ENCODE peak calls at places on chromosomes 7 and 10, in seven cellular contexts. One of them, this sample, is unnamed. For H3K36me3, the result is how much of the 10 kb centered on the place peaks cover.

GRCh38 chr7:55288070-55288824 is 76.9 kb upstream of the LANCL2 start:
- DNase-seq in upper lobe of left lung: no peak
- DNase-seq in adipocyte: peak
- DNase-seq in neural progenitor cell: no peak
- DNase-seq in IMR-90: no peak
- DNase-seq in suprapubic skin: no peak
- DNase-seq in hepatocyte: no peak
- DNase-seq in this sample: no peak

GRCh38 chr7:132318338-132319318 is 257.6 kb downstream of the PLXNA4 start:
- DNase-seq in upper lobe of left lung: peak
- DNase-seq in adipocyte: peak
- DNase-seq in neural progenitor cell: peak
- DNase-seq in IMR-90: peak
- DNase-seq in suprapubic skin: peak
- DNase-seq in hepatocyte: peak
- DNase-seq in this sample: peak

GRCh38 chr10:113167702-113168101 is 217.7 kb downstream of the TCF7L2 start:
- DNase-seq in upper lobe of left lung: no peak
- DNase-seq in adipocyte: no peak
- DNase-seq in neural progenitor cell: no peak
- DNase-seq in IMR-90: no peak
- DNase-seq in suprapubic skin: no peak
- DNase-seq in hepatocyte: no peak
- DNase-seq in this sample: no peak

GRCh38 chr7:100088621-100089457 is at the start of gene COPS6:
- DNase-seq in upper lobe of left lung: peak
- DNase-seq in adipocyte: peak
- DNase-seq in neural progenitor cell: peak
- DNase-seq in IMR-90: peak
- DNase-seq in suprapubic skin: peak
- DNase-seq in hepatocyte: peak
- DNase-seq in this sample: peak

GRCh38 chr10:70684374-70684773 is 12.1 kb downstream of the ADAMTS14 start:
- DNase-seq in upper lobe of left lung: no peak
- DNase-seq in adipocyte: no peak
- DNase-seq in neural progenitor cell: no peak
- DNase-seq in IMR-90: no peak
- DNase-seq in suprapubic skin: no peak
- DNase-seq in hepatocyte: no peak
- DNase-seq in this sample: no peak

GRCh38 chr7:80841566-80842478 is 77.0 kb downstream of the SEMA3C start:
- DNase-seq in upper lobe of left lung: no peak
- DNase-seq in adipocyte: no peak
- DNase-seq in neural progenitor cell: peak
- DNase-seq in IMR-90: no peak
- DNase-seq in suprapubic skin: no peak
- DNase-seq in hepatocyte: no peak
- DNase-seq in this sample: no peak

GRCh38 chr10:128072941-128073615 is 53.1 kb downstream of the MKI67 start:
- DNase-seq in upper lobe of left lung: no peak
- DNase-seq in adipocyte: no peak
- DNase-seq in neural progenitor cell: no peak
- DNase-seq in IMR-90: no peak
- DNase-seq in suprapubic skin: peak
- DNase-seq in hepatocyte: no peak
- DNase-seq in this sample: no peak

GRCh38 chr10:9786101-9786500 is 1231.6 kb upstream of the CELF2 start:
- DNase-seq in upper lobe of left lung: no peak
- DNase-seq in adipocyte: no peak
- DNase-seq in neural progenitor cell: no peak
- DNase-seq in IMR-90: peak
- DNase-seq in suprapubic skin: no peak
- DNase-seq in hepatocyte: no peak
- DNase-seq in this sample: no peak

GRCh38 chr7:157630301-157630853 is 293.6 kb downstream of the DNAJB6 start:
- DNase-seq in upper lobe of left lung: no peak
- DNase-seq in adipocyte: no peak
- DNase-seq in neural progenitor cell: no peak
- DNase-seq in IMR-90: no peak
- DNase-seq in suprapubic skin: no peak
- DNase-seq in hepatocyte: no peak
- DNase-seq in this sample: no peak

GRCh38 chr10:104809288-104810090 is 168.4 kb downstream of the SORCS3 start:
- DNase-seq in upper lobe of left lung: no peak
- DNase-seq in adipocyte: no peak
- DNase-seq in neural progenitor cell: no peak
- DNase-seq in IMR-90: no peak
- DNase-seq in suprapubic skin: no peak
- DNase-seq in hepatocyte: peak
- DNase-seq in this sample: peak

GRCh38 chr10:72083234-72084093 is 4.9 kb downstream of the SPOCK2 start:
- DNase-seq in upper lobe of left lung: no peak
- DNase-seq in adipocyte: no peak
- DNase-seq in neural progenitor cell: no peak
- DNase-seq in IMR-90: no peak
- DNase-seq in suprapubic skin: no peak
- DNase-seq in hepatocyte: no peak
- DNase-seq in this sample: no peak

GRCh38 chr10:45557275-45557905 is 115.2 kb downstream of the ZFAND4 start:
- DNase-seq in upper lobe of left lung: no peak
- DNase-seq in adipocyte: no peak
- DNase-seq in neural progenitor cell: no peak
- DNase-seq in IMR-90: no peak
- DNase-seq in suprapubic skin: no peak
- DNase-seq in hepatocyte: no peak
- DNase-seq in this sample: no peak

GRCh38 chr10:119860866-119861601 is 11.6 kb downstream of the MCMBP start:
- DNase-seq in upper lobe of left lung: no peak
- DNase-seq in adipocyte: no peak
- DNase-seq in neural progenitor cell: no peak
- DNase-seq in IMR-90: no peak
- DNase-seq in suprapubic skin: no peak
- DNase-seq in hepatocyte: no peak
- DNase-seq in this sample: no peak

GRCh38 chr10:61951144-61951483 is 49.6 kb downstream of the ARID5B start:
- DNase-seq in upper lobe of left lung: no peak
- DNase-seq in adipocyte: no peak
- DNase-seq in neural progenitor cell: no peak
- DNase-seq in IMR-90: no peak
- DNase-seq in suprapubic skin: no peak
- DNase-seq in hepatocyte: no peak
- DNase-seq in this sample: no peak
- H3K36me3 ChIP-seq in upper lobe of left lung: under half
- H3K36me3 ChIP-seq in adipocyte: under half
- H3K36me3 ChIP-seq in neural progenitor cell: under half
- H3K36me3 ChIP-seq in IMR-90: under half
- H3K36me3 ChIP-seq in suprapubic skin: under half
- H3K36me3 ChIP-seq in hepatocyte: under half
- H3K36me3 ChIP-seq in this sample: under half

GRCh38 chr7:149469806-149470205 is 8.9 kb upstream of the ZNF777 start:
- DNase-seq in upper lobe of left lung: no peak
- DNase-seq in adipocyte: no peak
- DNase-seq in neural progenitor cell: no peak
- DNase-seq in IMR-90: no peak
- DNase-seq in suprapubic skin: no peak
- DNase-seq in hepatocyte: no peak
- DNase-seq in this sample: no peak

GRCh38 chr7:149475121-149476045 is 14.5 kb upstream of the ZNF777 start:
- DNase-seq in upper lobe of left lung: no peak
- DNase-seq in adipocyte: no peak
- DNase-seq in neural progenitor cell: no peak
- DNase-seq in IMR-90: no peak
- DNase-seq in suprapubic skin: no peak
- DNase-seq in hepatocyte: no peak
- DNase-seq in this sample: no peak

GRCh38 chr7:149474309-149475120 is 13.7 kb upstream of the ZNF777 start:
- DNase-seq in upper lobe of left lung: peak
- DNase-seq in adipocyte: no peak
- DNase-seq in neural progenitor cell: no peak
- DNase-seq in IMR-90: no peak
- DNase-seq in suprapubic skin: no peak
- DNase-seq in hepatocyte: no peak
- DNase-seq in this sample: no peak

GRCh38 chr7:149471289-149471953 is 10.6 kb upstream of the ZNF777 start:
- DNase-seq in upper lobe of left lung: no peak
- DNase-seq in adipocyte: no peak
- DNase-seq in neural progenitor cell: no peak
- DNase-seq in IMR-90: no peak
- DNase-seq in suprapubic skin: no peak
- DNase-seq in hepatocyte: no peak
- DNase-seq in this sample: no peak

DNA sequence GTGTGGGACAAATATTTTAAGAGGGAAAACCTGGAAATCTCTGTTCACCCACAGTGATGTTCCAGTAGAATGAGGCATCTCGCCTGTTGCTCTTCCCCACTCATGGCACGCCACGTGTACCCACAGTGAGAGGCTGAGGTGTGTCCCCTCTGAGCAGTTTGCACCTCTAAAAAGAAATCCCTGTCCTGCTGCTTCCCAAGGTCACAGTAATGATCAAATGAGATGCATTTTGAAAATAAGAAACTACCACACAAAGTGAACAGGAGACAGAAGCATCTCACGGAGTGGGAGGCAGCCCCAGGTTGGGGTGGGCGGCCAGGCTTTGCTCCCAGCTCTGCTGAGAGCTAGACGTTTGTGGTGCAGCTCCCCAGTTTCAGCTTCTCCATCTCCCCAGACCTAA is 12.4 kb upstream of the ZNF777 start:
- DNase-seq in upper lobe of left lung: no peak
- DNase-seq in adipocyte: no peak
- DNase-seq in neural progenitor cell: no peak
- DNase-seq in IMR-90: no peak
- DNase-seq in suprapubic skin: no peak
- DNase-seq in hepatocyte: no peak
- DNase-seq in this sample: no peak
- H3K36me3 ChIP-seq in upper lobe of left lung: half or more
- H3K36me3 ChIP-seq in adipocyte: half or more
- H3K36me3 ChIP-seq in neural progenitor cell: under half
- H3K36me3 ChIP-seq in IMR-90: half or more
- H3K36me3 ChIP-seq in suprapubic skin: half or more
- H3K36me3 ChIP-seq in hepatocyte: under half
- H3K36me3 ChIP-seq in this sample: under half

DNA sequence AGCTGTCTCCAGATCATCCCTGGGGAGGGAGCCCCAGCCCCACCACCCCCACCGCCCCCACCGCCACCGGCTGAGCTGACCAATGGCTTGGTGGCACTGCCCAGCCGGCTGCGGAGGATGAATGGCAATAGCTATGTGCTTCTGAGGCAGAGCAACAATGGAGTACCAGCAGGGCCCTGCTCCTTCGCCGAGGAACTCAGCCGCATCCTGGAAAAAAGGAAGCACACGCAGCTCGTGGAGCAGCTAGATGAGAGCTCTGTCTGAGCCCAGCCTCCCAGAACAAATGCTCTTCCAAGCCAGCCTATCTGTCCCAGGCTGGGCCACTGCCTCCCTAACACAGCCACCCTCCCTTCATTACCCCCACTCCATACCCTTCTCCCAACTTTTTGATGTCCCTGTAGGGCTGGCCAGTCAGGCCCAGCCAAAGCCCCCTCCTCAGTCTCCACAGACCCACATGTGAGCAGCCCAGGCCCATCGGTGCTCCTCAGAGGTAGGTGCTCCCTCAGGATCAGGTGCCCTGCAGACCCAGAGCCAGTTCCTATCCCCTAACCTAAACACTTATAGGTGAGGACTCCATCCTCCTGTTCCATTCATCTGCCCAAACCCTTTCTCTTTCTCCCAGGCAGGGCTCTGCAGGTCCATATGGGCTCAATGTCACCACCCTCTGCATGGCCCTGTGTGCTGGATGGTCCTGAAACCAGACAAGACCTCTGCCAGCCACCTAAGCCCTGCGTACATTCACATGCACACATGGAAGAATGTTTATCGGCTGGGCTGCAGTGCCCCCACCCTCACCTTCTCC is 3.2 kb downstream of the MRPL43 start:
- DNase-seq in upper lobe of left lung: no peak
- DNase-seq in adipocyte: no peak
- DNase-seq in neural progenitor cell: no peak
- DNase-seq in IMR-90: no peak
- DNase-seq in suprapubic skin: peak
- DNase-seq in hepatocyte: no peak
- DNase-seq in this sample: no peak
- H3K36me3 ChIP-seq in upper lobe of left lung: under half
- H3K36me3 ChIP-seq in adipocyte: under half
- H3K36me3 ChIP-seq in neural progenitor cell: under half
- H3K36me3 ChIP-seq in IMR-90: under half
- H3K36me3 ChIP-seq in suprapubic skin: under half
- H3K36me3 ChIP-seq in hepatocyte: under half
- H3K36me3 ChIP-seq in this sample: under half

GRCh38 chr7:77205706-77206105 is 6.1 kb upstream of the FGL2 start:
- DNase-seq in upper lobe of left lung: no peak
- DNase-seq in adipocyte: no peak
- DNase-seq in neural progenitor cell: no peak
- DNase-seq in IMR-90: peak
- DNase-seq in suprapubic skin: no peak
- DNase-seq in hepatocyte: no peak
- DNase-seq in this sample: no peak

GRCh38 chr7:77209479-77210139 is 10.0 kb upstream of the FGL2 start:
- DNase-seq in upper lobe of left lung: no peak
- DNase-seq in adipocyte: no peak
- DNase-seq in neural progenitor cell: no peak
- DNase-seq in IMR-90: no peak
- DNase-seq in suprapubic skin: no peak
- DNase-seq in hepatocyte: no peak
- DNase-seq in this sample: no peak
- H3K36me3 ChIP-seq in upper lobe of left lung: under half
- H3K36me3 ChIP-seq in adipocyte: under half
- H3K36me3 ChIP-seq in neural progenitor cell: under half
- H3K36me3 ChIP-seq in IMR-90: under half
- H3K36me3 ChIP-seq in suprapubic skin: under half
- H3K36me3 ChIP-seq in hepatocyte: under half
- H3K36me3 ChIP-seq in this sample: under half

GRCh38 chr10:67670401-67670800 is 25.6 kb downstream of the CTNNA3 start:
- DNase-seq in upper lobe of left lung: no peak
- DNase-seq in adipocyte: no peak
- DNase-seq in neural progenitor cell: no peak
- DNase-seq in IMR-90: peak
- DNase-seq in suprapubic skin: no peak
- DNase-seq in hepatocyte: no peak
- DNase-seq in this sample: peak
- H3K36me3 ChIP-seq in upper lobe of left lung: under half
- H3K36me3 ChIP-seq in adipocyte: under half
- H3K36me3 ChIP-seq in neural progenitor cell: under half
- H3K36me3 ChIP-seq in IMR-90: under half
- H3K36me3 ChIP-seq in suprapubic skin: under half
- H3K36me3 ChIP-seq in hepatocyte: under half
- H3K36me3 ChIP-seq in this sample: under half

GRCh38 chr10:79232864-79233263 is 114.4 kb upstream of the PPIF start:
- DNase-seq in upper lobe of left lung: no peak
- DNase-seq in adipocyte: no peak
- DNase-seq in neural progenitor cell: no peak
- DNase-seq in IMR-90: no peak
- DNase-seq in suprapubic skin: no peak
- DNase-seq in hepatocyte: no peak
- DNase-seq in this sample: no peak
- H3K36me3 ChIP-seq in upper lobe of left lung: under half
- H3K36me3 ChIP-seq in adipocyte: half or more
- H3K36me3 ChIP-seq in neural progenitor cell: under half
- H3K36me3 ChIP-seq in IMR-90: half or more
- H3K36me3 ChIP-seq in suprapubic skin: under half
- H3K36me3 ChIP-seq in hepatocyte: under half
- H3K36me3 ChIP-seq in this sample: half or more